ENCODE peak calls at places on chromosomes 4 and X, in five cellular contexts. Y is Peyer's patch, B is heart right ventricle, S is bronchial epithelial cell, M is sigmoid colon. Q is an unnamed sample.

GRCh38 chr4:27764526-27764837 is 903.8 kb downstream of the STIM2 start:
- DNase-seq in Y (no peak), B (no peak), S (no peak), M (no peak), Q (no peak)

GRCh38 chr4:188781655-188782054 is 642.4 kb downstream of the TRIML1 start:
- DNase-seq in Y (no peak), B (no peak), S (no peak), M (no peak), Q (peak; percentile 48)

GRCh38 chr4:123365412-123365811 is 31.2 kb upstream of the SPRY1 start:
- DNase-seq in Y (no peak), B (no peak), S (no peak), M (no peak), Q (no peak)

GRCh38 chr4:141637565-141637964 is 1.2 kb downstream of the IL15 start:
- DNase-seq in Y (no peak), B (no peak), S (no peak), M (no peak), Q (no peak)

GRCh38 chrX:4674028-4674782 is 960.8 kb upstream of the PRKX start:
- DNase-seq in Y (no peak), B (no peak), S (peak; percentile 71), M (no peak), Q (peak; percentile 79)

GRCh38 chrX:103608305-103608963 is 671 bp downstream of the TCEAL3 start:
- DNase-seq in Y (no peak), B (peak; percentile 13), S (no peak), M (no peak), Q (no peak)

GRCh38 chr4:69835766-69836165 is 24.2 kb downstream of the SULT1E1 start:
- DNase-seq in Y (no peak), B (no peak), S (no peak), M (no peak), Q (no peak)

GRCh38 chr4:2942532-2943363 is 20.5 kb downstream of the NOP14 start:
- DNase-seq in Y (no peak), B (no peak), S (peak; percentile 43), M (no peak), Q (peak; percentile 48)

GRCh38 chr4:6110681-6111353 is 89.5 kb downstream of the JAKMIP1 start:
- DNase-seq in Y (no peak), B (no peak), S (no peak), M (peak; percentile 54), Q (no peak)

GRCh38 chrX:11382935-11383334 is 89.7 kb downstream of the AMELX start:
- DNase-seq in Y (no peak), B (no peak), S (no peak), M (no peak), Q (no peak)

GRCh38 chrX:22192419-22193086 is 80.2 kb upstream of the CBLL2 start:
- DNase-seq in Y (peak; percentile 45), B (peak; percentile 50), S (peak; percentile 30), M (peak; percentile 80), Q (peak; percentile 50)

GRCh38 chrX:316351-317325 is 2.0 kb downstream of the GTPBP6 start:
- DNase-seq in Y (no peak), B (no peak), S (no peak), M (peak; percentile 72), Q (no peak)

GRCh38 chr4:48175806-48176205 is 41.8 kb upstream of the TXK start:
- DNase-seq in Y (no peak), B (no peak), S (peak; percentile 47), M (no peak), Q (peak; percentile 34)

GRCh38 chrX:138775501-138775900 is 64.0 kb upstream of the FGF13 start:
- DNase-seq in Y (no peak), B (no peak), S (peak; percentile 23), M (no peak), Q (peak; percentile 38)

GRCh38 chrX:84469226-84469625 is 33.0 kb downstream of the HDX start:
- DNase-seq in Y (no peak), B (no peak), S (peak; percentile 35), M (no peak), Q (peak; percentile 47)

GRCh38 chrX:2351999-2352995 is 148.5 kb downstream of the DHRSX start:
- DNase-seq in Y (no peak), B (no peak), S (peak; percentile 22), M (no peak), Q (peak; percentile 84)

GRCh38 chr4:168766537-168767316 is 243.3 kb downstream of the CBR4 start:
- DNase-seq in Y (no peak), B (no peak), S (no peak), M (no peak), Q (no peak)

GRCh38 chr4:20151436-20151835 is 100.3 kb upstream of the SLIT2 start:
- DNase-seq in Y (no peak), B (no peak), S (no peak), M (no peak), Q (no peak)

GRCh38 chr4:145098675-145099037 is 545 bp downstream of the ABCE1 start:
- DNase-seq in Y (peak; percentile 25), B (no peak), S (peak; percentile 74), M (peak; percentile 70), Q (peak; percentile 78)

GRCh38 chrX:41558531-41558930 is 111.4 kb downstream of the NYX start:
- DNase-seq in Y (no peak), B (no peak), S (no peak), M (no peak), Q (peak; percentile 0)

GRCh38 chr4:962231-963208 is 10.8 kb downstream of the DGKQ start:
- DNase-seq in Y (no peak), B (peak; percentile 14), S (no peak), M (peak; percentile 62), Q (no peak)

GRCh38 chr4:16607241-16607640 is 291.2 kb downstream of the LDB2 start:
- DNase-seq in Y (no peak), B (no peak), S (no peak), M (no peak), Q (no peak)

GRCh38 chr4:26466871-26467270 is 23.4 kb downstream of the CCKAR start:
- DNase-seq in Y (no peak), B (no peak), S (no peak), M (no peak), Q (no peak)

GRCh38 chrX:39202641-39203040 is 401.4 kb downstream of the MID1IP1 start:
- DNase-seq in Y (no peak), B (no peak), S (no peak), M (no peak), Q (no peak)

GRCh38 chr4:5500165-5500564 is 208.2 kb downstream of the EVC2 start:
- DNase-seq in Y (no peak), B (no peak), S (peak; percentile 74), M (no peak), Q (peak; percentile 56)

DNA sequence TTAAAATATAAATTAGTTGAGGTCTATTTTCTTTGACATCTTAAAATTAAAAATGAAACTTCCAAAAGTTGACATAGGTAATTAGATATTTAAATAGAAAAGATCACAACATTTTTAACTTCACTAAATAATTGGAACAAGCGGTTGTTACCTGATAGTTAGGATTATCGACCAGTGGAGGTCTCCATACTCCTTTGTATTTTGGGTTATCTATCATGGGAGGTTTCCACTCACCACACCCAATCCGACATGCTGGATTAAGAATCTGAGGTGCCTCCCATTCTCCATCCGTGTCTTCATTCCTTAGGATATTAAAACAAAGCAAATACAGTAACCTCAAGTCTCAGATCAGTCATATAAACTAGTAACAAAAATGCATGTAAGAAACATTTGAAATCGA is 22.2 kb downstream of the SCOC start:
- DNase-seq in Y (no peak), B (no peak), S (no peak), M (no peak), Q (peak; percentile 2)
- TF ChIP-seq CTCF in Y (no peak), B (no peak), S (no peak), M (no peak), Q (no peak)

DNA sequence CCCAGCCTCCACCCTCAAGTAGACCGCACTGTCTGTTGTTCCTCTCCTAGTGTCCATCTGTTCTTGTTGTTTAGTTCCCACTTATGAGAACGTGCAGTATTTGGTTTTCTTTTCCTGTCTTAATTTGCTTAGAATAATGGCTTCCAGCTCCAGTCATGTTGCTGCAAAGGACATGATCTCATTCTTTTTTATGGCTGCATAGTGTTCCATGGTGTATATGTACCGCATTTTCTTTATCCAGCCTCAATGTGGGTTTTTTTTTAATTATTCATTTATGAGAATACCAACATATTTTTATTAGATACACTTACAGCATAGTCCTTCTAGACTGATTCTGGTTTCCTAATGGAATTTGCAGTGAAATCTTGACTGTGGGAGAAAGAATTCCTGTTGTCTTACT is 1.3 kb downstream of the VMA21 start:
- DNase-seq in Y (no peak), B (no peak), S (no peak), M (no peak), Q (no peak)
- H3K4me3 ChIP-seq in Y (no peak overlapping the region), B (no peak overlapping the region), S (no peak overlapping the region), M (no peak overlapping the region), Q (peak overlapping the region; percentile 80)

DNA sequence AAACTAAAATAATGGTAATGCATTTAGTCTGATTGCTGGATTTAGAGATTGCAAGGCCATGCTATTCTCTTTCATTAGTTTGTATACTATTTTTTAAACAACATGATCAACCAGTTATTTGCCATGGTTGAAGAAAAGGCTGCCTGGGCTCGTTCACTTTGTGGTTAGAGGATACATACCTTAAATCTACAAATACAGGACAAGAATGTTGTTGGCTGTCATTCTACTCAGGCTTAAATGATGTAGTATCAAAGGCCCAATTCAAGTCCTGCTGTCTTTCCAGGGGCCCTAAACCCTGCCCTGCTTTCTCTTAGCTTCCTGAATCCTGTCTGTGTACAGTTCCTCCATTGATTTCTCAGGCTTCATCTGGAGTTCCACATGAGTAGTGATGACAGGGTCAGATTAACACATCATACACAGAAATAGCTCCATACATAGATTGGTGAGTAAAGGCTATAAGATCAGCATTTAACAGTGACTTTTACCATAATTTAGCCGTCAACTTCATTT is 114.9 kb upstream of the GPRIN3 start:
- DNase-seq in Y (no peak), B (no peak), S (no peak), M (no peak), Q (no peak)
- TF ChIP-seq CTCF in Y (no peak), B (no peak), S (no peak), M (no peak), Q (no peak)

GRCh38 chrX:65813245-65813644 is 145.8 kb downstream of the MSN start:
- DNase-seq in Y (no peak), B (no peak), S (no peak), M (no peak), Q (no peak)
- H3K4me3 ChIP-seq in Y (no peak overlapping the region), B (no peak overlapping the region), S (no peak overlapping the region), M (no peak overlapping the region), Q (no peak overlapping the region)

DNA sequence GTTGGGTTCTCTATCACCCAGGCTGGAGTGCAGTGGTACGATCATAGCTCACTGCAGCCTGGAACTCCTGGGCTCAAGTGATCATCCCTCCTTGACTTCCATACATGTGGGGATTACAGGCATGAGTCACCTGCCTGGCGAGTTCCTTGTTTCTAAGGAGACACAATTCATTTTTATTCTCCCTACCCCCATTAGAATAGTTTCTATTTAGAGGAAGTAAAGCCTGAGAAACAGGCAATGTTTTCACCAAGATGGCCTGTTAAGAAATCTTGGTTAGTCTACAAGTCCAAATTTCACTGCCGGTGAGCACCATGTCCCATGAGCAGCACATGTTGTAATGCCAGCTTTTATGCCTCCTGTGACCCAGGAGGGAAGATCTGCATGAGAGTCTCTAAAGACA is 5.7 kb downstream of the CYBB start:
- DNase-seq in Y (no peak), B (no peak), S (peak; percentile 26), M (no peak), Q (peak; percentile 36)
- TF ChIP-seq CTCF in Y (no peak), B (no peak), S (no peak), M (no peak), Q (no peak)

DNA sequence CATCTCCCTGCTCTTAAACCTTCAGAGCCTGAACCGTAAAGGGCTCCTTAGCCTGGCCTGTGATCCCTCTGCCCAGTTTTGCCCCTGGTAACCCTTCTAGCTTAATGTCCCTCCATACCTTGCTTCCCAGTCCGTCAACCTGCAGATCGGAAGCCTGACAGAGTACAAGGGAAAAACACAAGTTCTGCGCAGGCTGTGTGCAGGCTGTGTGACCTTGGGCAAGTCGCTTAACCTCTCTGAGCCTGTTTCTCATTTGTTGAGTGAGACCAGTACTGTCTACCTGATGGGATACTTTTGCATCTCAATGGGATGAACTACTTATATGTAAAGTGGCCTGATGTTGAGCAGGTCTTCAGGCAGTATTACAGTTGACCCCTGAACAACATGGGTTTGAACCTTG is 1.7 kb downstream of the NSDHL start:
- DNase-seq in Y (no peak), B (no peak), S (no peak), M (no peak), Q (no peak)
- H3K4me3 ChIP-seq in Y (no peak overlapping the region), B (no peak overlapping the region), S (no peak overlapping the region), M (no peak overlapping the region), Q (peak overlapping the region; percentile 70)